ENCODE peak calls at places on chromosomes 12 and 14, in five cellular contexts. I is body of pancreas, U is cardiac muscle cell, B is Caco-2, Q is uterus. D is an unnamed sample. For H3K4me1, the result is how much of the 10 kb centered on the place peaks cover.

GRCh38 chr14:30854492-30854891 is 19.9 kb upstream of the COCH start:
- DNase-seq in I (no peak), U (no peak), B (no peak), Q (no peak), D (no peak)

GRCh38 chr12:92208613-92209121 is 63.0 kb upstream of the BTG1 start:
- DNase-seq in I (no peak), U (peak), B (no peak), Q (no peak), D (no peak)

GRCh38 chr12:49232940-49233841 is 31.7 kb upstream of the TUBA1C start:
- DNase-seq in I (peak), U (peak), B (no peak), Q (peak), D (peak)

GRCh38 chr12:93894391-93895095 is 217.4 kb downstream of the CRADD start:
- DNase-seq in I (peak), U (peak), B (no peak), Q (peak), D (peak)

GRCh38 chr14:93078830-93079229 is 36.9 kb downstream of the ITPK1 start:
- DNase-seq in I (no peak), U (no peak), B (no peak), Q (peak), D (no peak)

GRCh38 chr14:93717968-93718320 is 70.3 kb downstream of the PRIMA1 start:
- DNase-seq in I (no peak), U (no peak), B (no peak), Q (no peak), D (no peak)

GRCh38 chr12:115709410-115710065 is 568.0 kb downstream of the MED13L start:
- DNase-seq in I (peak), U (no peak), B (no peak), Q (peak), D (no peak)

GRCh38 chr14:28635387-28635786 is 131.2 kb upstream of the FOXG1 start:
- DNase-seq in I (no peak), U (peak), B (peak), Q (no peak), D (no peak)

GRCh38 chr12:123269395-123269892 is 2.2 kb downstream of the CDK2AP1 start:
- DNase-seq in I (peak), U (peak), B (no peak), Q (peak), D (no peak)

GRCh38 chr14:100074431-100075100 is 9.3 kb downstream of the EVL start:
- DNase-seq in I (no peak), U (no peak), B (no peak), Q (no peak), D (no peak)

GRCh38 chr14:100071545-100071944 is 6.3 kb downstream of the EVL start:
- DNase-seq in I (no peak), U (no peak), B (no peak), Q (no peak), D (no peak)

GRCh38 chr14:100076133-100076532 is 10.9 kb downstream of the EVL start:
- DNase-seq in I (no peak), U (no peak), B (peak), Q (no peak), D (no peak)

GRCh38 chr14:100070310-100070709 is 5.1 kb downstream of the EVL start:
- DNase-seq in I (no peak), U (no peak), B (no peak), Q (no peak), D (no peak)

DNA sequence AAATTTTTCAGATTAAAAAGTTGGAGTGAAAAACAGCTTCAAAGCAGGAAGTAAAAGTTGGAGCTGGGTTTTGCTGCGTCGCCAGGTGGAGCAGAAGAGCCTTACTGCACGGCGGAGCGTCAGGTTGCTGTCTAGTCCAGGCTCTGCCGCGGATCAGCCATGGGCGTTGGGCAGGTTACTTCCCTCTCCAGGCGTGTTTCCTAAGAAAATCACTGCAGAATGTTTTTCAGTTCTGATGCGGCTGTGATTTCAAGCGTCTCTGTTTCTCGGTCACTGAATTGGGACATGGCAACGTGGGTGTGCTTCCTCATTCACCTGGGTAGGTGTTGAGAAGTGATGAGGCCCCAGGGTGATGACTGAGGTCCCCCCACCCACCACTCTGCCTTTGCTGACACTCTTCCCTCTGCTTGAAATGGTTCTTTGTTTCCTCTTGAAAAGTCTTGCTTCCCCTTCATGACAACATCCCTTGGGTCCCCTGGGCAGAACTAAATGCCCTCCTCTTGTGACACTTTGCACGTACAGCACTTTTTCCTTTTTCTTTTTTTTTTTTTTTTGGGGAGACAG is 7.6 kb downstream of the EVL start:
- DNase-seq in I (no peak), U (no peak), B (peak), Q (no peak), D (peak)
- TF ChIP-seq CTCF in I (peak), U (no peak), B (no peak), Q (no peak), D (peak)

GRCh38 chr14:99244299-99244959 is 27.6 kb downstream of the BCL11B start:
- DNase-seq in I (no peak), U (no peak), B (no peak), Q (no peak), D (no peak)

GRCh38 chr14:99241314-99242035 is 30.5 kb downstream of the BCL11B start:
- DNase-seq in I (no peak), U (no peak), B (no peak), Q (no peak), D (no peak)

GRCh38 chr14:99244960-99245340 is 27.0 kb downstream of the BCL11B start:
- DNase-seq in I (no peak), U (no peak), B (no peak), Q (no peak), D (no peak)

GRCh38 chr14:99242238-99242637 is 29.8 kb downstream of the BCL11B start:
- DNase-seq in I (no peak), U (no peak), B (no peak), Q (no peak), D (no peak)

DNA sequence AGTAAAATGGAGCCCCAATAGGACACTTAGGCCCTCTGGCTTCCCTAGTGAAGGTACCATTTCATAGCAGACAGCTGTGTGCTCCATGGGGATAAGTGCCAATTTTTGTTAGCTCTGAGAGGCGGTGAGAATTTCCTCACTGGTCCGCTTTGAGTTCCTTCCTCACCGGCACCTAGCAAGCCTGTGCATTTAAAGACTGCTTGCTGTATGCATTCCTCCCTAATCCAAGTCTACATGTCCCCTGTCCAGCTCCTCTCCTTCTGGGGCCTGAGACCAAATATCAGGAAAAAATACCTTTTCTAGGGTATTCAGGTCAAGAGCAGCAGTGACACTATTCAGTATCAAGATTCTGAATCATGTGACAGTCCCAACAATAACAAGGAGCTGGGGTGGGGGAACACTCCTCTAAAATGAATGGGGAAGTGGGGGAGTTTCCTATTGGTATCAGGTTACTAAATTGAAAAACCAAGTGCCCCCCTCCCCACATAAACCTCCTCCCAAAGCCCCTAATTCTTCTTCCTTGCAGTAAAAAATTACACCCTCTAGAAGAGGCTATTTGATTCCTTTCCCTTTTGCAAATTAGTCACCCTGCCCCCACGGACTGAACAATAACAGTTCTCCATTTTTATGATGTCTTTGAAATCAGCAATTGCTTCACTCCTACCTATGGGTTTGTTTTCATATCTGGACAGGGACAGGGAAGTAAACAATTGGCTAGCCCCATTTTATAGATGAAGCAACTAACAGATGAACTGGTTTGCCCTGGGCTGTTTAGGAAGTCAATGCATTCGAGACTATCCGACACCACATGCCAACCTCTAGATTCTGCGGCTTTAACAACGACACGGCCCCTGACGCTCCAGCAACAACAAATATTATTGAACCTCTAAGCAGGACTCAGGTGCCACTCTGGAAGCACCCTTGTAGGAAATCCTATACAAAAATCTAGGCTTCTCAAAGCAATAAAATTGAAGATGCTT is 28.9 kb downstream of the BCL11B start:
- DNase-seq in I (no peak), U (no peak), B (no peak), Q (no peak), D (no peak)
- H3K4me1 ChIP-seq in I (under half), U (under half), B (under half), Q (under half), D (under half)

DNA sequence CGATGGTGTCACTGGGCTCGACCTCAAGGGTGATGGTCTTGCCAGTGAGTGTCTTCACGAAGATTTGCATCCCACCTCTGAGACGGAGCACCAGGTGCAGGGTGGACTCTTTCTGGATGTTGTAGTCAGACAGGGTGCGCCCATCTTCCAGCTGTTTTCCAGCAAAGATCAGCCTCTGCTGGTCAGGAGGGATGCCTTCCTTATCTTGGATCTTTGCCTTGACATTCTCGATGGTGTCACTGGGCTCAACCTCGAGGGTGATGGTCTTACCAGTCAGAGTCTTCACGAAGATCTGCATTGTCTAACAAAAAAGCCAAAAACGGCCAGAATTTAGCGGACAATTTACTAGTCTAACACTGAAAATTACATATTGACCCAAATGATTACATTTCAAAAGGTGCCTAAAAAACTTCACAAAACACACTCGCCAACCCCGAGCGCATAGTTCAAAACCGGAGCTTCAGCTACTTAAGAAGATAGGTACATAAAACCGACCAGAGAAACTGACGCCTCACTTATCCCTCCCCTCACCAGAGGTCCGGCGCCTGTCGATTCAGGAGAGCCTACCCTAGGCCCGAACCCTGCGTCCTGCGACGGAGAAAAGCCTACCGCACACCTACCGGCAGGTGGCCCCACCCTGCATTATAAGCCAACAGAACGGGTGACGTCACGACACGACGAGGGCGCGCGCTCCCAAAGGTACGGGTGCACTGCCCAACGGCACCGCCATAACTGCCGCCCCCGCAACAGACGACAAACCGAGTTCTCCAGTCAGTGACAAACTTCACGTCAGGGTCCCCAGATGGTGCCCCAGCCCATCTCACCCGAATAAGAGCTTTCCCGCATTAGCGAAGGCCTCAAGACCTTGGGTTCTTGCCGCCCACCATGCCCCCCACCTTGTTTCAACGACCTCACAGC is 717 bp downstream of the UBC start:
- DNase-seq in I (peak), U (peak), B (peak), Q (peak), D (peak)
- TF ChIP-seq CTCF in I (peak), U (peak), B (peak), Q (peak), D (peak)

DNA sequence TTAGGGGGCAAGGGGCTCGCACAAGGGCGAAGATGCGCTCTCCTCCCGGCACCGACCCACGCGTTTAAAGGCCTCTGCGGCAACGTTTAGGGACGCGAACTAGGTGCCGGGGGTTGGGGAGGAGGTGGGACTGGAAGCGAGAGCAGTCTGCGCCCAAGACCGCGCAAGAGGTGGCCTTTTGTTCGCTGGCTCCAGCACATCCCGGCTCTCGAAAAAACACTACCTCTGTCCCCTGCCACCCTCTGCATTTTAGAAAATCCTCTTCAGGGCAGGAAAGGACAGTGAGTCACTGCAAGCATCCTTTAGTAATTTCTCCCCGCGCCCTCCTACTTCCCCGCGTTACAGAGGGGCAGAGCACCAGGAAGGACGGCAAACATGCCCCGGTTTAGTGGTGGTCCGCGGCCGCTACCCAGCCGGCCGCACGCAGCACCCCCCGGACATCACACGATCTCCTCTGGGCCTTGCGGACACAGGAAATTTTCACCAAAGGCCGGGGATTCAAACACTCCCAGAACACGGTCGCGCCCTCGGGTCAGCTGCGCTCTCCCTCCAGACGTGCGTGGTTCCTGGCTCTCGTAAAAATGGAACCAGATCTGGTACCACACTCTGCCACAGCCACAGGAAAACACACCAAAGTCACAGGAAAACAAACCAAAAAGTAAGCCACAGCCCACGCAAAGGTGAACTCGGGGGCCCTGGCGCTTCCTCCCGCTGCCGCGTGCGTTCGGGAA is 1.1 kb downstream of the SLC38A1 start:
- DNase-seq in I (peak), U (peak), B (no peak), Q (peak), D (no peak)
- H3K4me1 ChIP-seq in I (under half), U (under half), B (under half), Q (under half), D (under half)

GRCh38 chr14:72920008-72920407 is 6.3 kb upstream of the DCAF4 start:
- DNase-seq in I (no peak), U (no peak), B (no peak), Q (no peak), D (no peak)
- TF ChIP-seq CTCF in I (no peak), U (peak), B (no peak), Q (no peak), D (no peak)

DNA sequence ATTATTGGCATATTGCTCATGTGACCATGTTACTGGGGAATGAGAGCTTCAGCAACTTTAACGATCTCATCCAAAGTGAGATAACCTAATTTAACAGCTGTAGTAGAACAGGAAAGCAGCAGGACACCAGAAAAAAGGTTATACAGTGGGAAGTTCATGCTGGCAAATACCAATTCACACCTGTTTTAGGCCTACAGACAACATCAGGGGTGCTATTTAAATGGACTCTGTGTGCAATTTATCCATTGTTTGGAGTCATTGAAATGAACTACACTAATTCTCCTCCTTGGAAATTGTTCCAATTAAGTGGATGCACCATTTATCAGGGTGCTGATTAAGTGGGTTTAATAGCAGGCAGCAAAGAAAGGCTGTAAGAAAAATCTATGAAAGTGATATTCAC is 424.4 kb upstream of the LMO3 start:
- DNase-seq in I (no peak), U (no peak), B (no peak), Q (no peak), D (no peak)
- H3K4me1 ChIP-seq in I (under half), U (under half), B (under half), Q (under half), D (under half)

DNA sequence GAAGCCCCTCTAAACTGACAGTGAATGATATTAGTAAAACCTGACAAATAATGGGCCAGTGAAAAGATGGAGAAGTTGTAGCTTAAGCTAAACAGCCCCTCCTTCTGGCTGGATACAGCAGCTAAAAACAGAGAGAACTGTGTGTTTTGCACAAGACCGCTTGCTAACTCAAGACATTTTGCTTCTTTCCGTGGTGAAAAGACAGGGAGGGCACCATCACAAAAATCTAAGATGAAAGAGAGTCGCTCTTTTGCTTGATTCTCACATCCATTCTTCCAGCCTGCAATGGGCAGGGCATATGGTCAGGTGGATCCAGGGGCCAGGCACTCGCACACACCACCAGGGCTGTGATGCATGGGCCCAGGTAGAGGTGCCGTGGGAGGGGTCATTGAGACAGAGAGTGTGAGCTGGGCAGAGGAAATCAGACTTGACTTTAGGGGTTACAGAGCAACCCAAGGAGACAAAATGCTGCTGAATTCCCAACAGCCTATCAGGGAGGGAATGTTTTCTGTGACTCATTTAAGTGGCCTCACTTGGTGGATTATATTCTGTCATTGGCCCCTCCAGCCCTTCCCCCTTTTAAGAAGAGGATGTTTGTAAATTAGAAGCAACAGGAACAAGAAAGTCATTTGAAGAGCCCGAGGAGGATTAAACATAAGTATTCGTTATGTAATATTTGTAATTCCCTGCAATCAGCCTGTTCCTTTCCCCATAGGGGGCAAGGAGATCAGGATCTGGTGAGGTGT is 12.2 kb downstream of the EMP1 start:
- DNase-seq in I (no peak), U (peak), B (peak), Q (no peak), D (no peak)
- TF ChIP-seq CTCF in I (peak), U (peak), B (peak), Q (no peak), D (peak)

GRCh38 chr12:121990692-121991603 is 30.7 kb upstream of the BCL7A start:
- DNase-seq in I (no peak), U (no peak), B (no peak), Q (no peak), D (peak)
- H3K4me1 ChIP-seq in I (under half), U (under half), B (under half), Q (under half), D (under half)